ENCODE peak calls at places on chromosomes 11 and 22, in eight cellular contexts. One of them, this sample, is unnamed.

GRCh38 chr22:48489551-48490512 is 1337.8 kb downstream of the BRD1 start:
- DNase-seq in stimulated activated CD4-positive, alpha-beta T cell treated with anti-CD3 and anti-CD28 coated beads, Interleukin-2, amount 100 ng/mL, for 24 hours: no peak
- DNase-seq in amniotic stem cell: no peak
- DNase-seq in tibial nerve: no peak
- DNase-seq in myocyte: no peak
- DNase-seq in RPMI7951: no peak
- DNase-seq in stimulated activated CD8-positive, alpha-beta memory T cell treated with anti-CD3 and anti-CD28 coated beads, Interleukin-4, amount 100 ng/mL, for 4 hours: no peak
- DNase-seq in mucosa of descending colon: no peak
- DNase-seq in this sample: no peak

GRCh38 chr11:119727523-119728081 is 1.4 kb downstream of the NECTIN1 start:
- DNase-seq in stimulated activated CD4-positive, alpha-beta T cell treated with anti-CD3 and anti-CD28 coated beads, Interleukin-2, amount 100 ng/mL, for 24 hours: peak; percentile 44
- DNase-seq in amniotic stem cell: no peak
- DNase-seq in tibial nerve: no peak
- DNase-seq in myocyte: no peak
- DNase-seq in RPMI7951: no peak
- DNase-seq in stimulated activated CD8-positive, alpha-beta memory T cell treated with anti-CD3 and anti-CD28 coated beads, Interleukin-4, amount 100 ng/mL, for 4 hours: no peak
- DNase-seq in mucosa of descending colon: peak; percentile 70
- DNase-seq in this sample: no peak

GRCh38 chr11:77590194-77590591 is 440 bp downstream of the AQP11 start:
- DNase-seq in stimulated activated CD4-positive, alpha-beta T cell treated with anti-CD3 and anti-CD28 coated beads, Interleukin-2, amount 100 ng/mL, for 24 hours: peak; percentile 8
- DNase-seq in amniotic stem cell: no peak
- DNase-seq in tibial nerve: no peak
- DNase-seq in myocyte: no peak
- DNase-seq in RPMI7951: peak; percentile 2
- DNase-seq in stimulated activated CD8-positive, alpha-beta memory T cell treated with anti-CD3 and anti-CD28 coated beads, Interleukin-4, amount 100 ng/mL, for 4 hours: no peak
- DNase-seq in mucosa of descending colon: no peak
- DNase-seq in this sample: peak; percentile 20

GRCh38 chr22:21697866-21698265 is 32.1 kb downstream of the PPIL2 start:
- DNase-seq in stimulated activated CD4-positive, alpha-beta T cell treated with anti-CD3 and anti-CD28 coated beads, Interleukin-2, amount 100 ng/mL, for 24 hours: no peak
- DNase-seq in amniotic stem cell: peak; percentile 45
- DNase-seq in tibial nerve: no peak
- DNase-seq in myocyte: peak; percentile 61
- DNase-seq in RPMI7951: no peak
- DNase-seq in stimulated activated CD8-positive, alpha-beta memory T cell treated with anti-CD3 and anti-CD28 coated beads, Interleukin-4, amount 100 ng/mL, for 4 hours: no peak
- DNase-seq in mucosa of descending colon: no peak
- DNase-seq in this sample: no peak

GRCh38 chr22:50035131-50035881 is 22.7 kb upstream of the IL17REL start:
- DNase-seq in stimulated activated CD4-positive, alpha-beta T cell treated with anti-CD3 and anti-CD28 coated beads, Interleukin-2, amount 100 ng/mL, for 24 hours: no peak
- DNase-seq in amniotic stem cell: no peak
- DNase-seq in tibial nerve: no peak
- DNase-seq in myocyte: no peak
- DNase-seq in RPMI7951: no peak
- DNase-seq in stimulated activated CD8-positive, alpha-beta memory T cell treated with anti-CD3 and anti-CD28 coated beads, Interleukin-4, amount 100 ng/mL, for 4 hours: no peak
- DNase-seq in mucosa of descending colon: no peak
- DNase-seq in this sample: no peak

GRCh38 chr22:29633514-29634312 is 30.3 kb downstream of the NF2 start:
- DNase-seq in stimulated activated CD4-positive, alpha-beta T cell treated with anti-CD3 and anti-CD28 coated beads, Interleukin-2, amount 100 ng/mL, for 24 hours: no peak
- DNase-seq in amniotic stem cell: no peak
- DNase-seq in tibial nerve: no peak
- DNase-seq in myocyte: no peak
- DNase-seq in RPMI7951: no peak
- DNase-seq in stimulated activated CD8-positive, alpha-beta memory T cell treated with anti-CD3 and anti-CD28 coated beads, Interleukin-4, amount 100 ng/mL, for 4 hours: no peak
- DNase-seq in mucosa of descending colon: no peak
- DNase-seq in this sample: no peak

GRCh38 chr22:48968201-48968959 is 859.3 kb downstream of the BRD1 start:
- DNase-seq in stimulated activated CD4-positive, alpha-beta T cell treated with anti-CD3 and anti-CD28 coated beads, Interleukin-2, amount 100 ng/mL, for 24 hours: peak; percentile 36
- DNase-seq in amniotic stem cell: no peak
- DNase-seq in tibial nerve: no peak
- DNase-seq in myocyte: no peak
- DNase-seq in RPMI7951: no peak
- DNase-seq in stimulated activated CD8-positive, alpha-beta memory T cell treated with anti-CD3 and anti-CD28 coated beads, Interleukin-4, amount 100 ng/mL, for 4 hours: no peak
- DNase-seq in mucosa of descending colon: peak; percentile 19
- DNase-seq in this sample: no peak

GRCh38 chr11:5390210-5390609 is 6.6 kb downstream of the OR51M1 start:
- DNase-seq in stimulated activated CD4-positive, alpha-beta T cell treated with anti-CD3 and anti-CD28 coated beads, Interleukin-2, amount 100 ng/mL, for 24 hours: no peak
- DNase-seq in amniotic stem cell: no peak
- DNase-seq in tibial nerve: no peak
- DNase-seq in myocyte: no peak
- DNase-seq in RPMI7951: no peak
- DNase-seq in stimulated activated CD8-positive, alpha-beta memory T cell treated with anti-CD3 and anti-CD28 coated beads, Interleukin-4, amount 100 ng/mL, for 4 hours: no peak
- DNase-seq in mucosa of descending colon: no peak
- DNase-seq in this sample: no peak

GRCh38 chr11:57545883-57546282 is 8.5 kb downstream of the SMTNL1 start:
- DNase-seq in stimulated activated CD4-positive, alpha-beta T cell treated with anti-CD3 and anti-CD28 coated beads, Interleukin-2, amount 100 ng/mL, for 24 hours: no peak
- DNase-seq in amniotic stem cell: no peak
- DNase-seq in tibial nerve: no peak
- DNase-seq in myocyte: no peak
- DNase-seq in RPMI7951: no peak
- DNase-seq in stimulated activated CD8-positive, alpha-beta memory T cell treated with anti-CD3 and anti-CD28 coated beads, Interleukin-4, amount 100 ng/mL, for 4 hours: no peak
- DNase-seq in mucosa of descending colon: no peak
- DNase-seq in this sample: no peak

GRCh38 chr11:78030429-78031325 is 7.6 kb upstream of the KCTD14 start:
- DNase-seq in stimulated activated CD4-positive, alpha-beta T cell treated with anti-CD3 and anti-CD28 coated beads, Interleukin-2, amount 100 ng/mL, for 24 hours: no peak
- DNase-seq in amniotic stem cell: no peak
- DNase-seq in tibial nerve: no peak
- DNase-seq in myocyte: peak; percentile 97
- DNase-seq in RPMI7951: peak; percentile 96
- DNase-seq in stimulated activated CD8-positive, alpha-beta memory T cell treated with anti-CD3 and anti-CD28 coated beads, Interleukin-4, amount 100 ng/mL, for 4 hours: no peak
- DNase-seq in mucosa of descending colon: peak; percentile 84
- DNase-seq in this sample: peak; percentile 69

GRCh38 chr22:32076726-32077550 is 33.9 kb downstream of the SLC5A1 start:
- DNase-seq in stimulated activated CD4-positive, alpha-beta T cell treated with anti-CD3 and anti-CD28 coated beads, Interleukin-2, amount 100 ng/mL, for 24 hours: no peak
- DNase-seq in amniotic stem cell: no peak
- DNase-seq in tibial nerve: no peak
- DNase-seq in myocyte: no peak
- DNase-seq in RPMI7951: no peak
- DNase-seq in stimulated activated CD8-positive, alpha-beta memory T cell treated with anti-CD3 and anti-CD28 coated beads, Interleukin-4, amount 100 ng/mL, for 4 hours: no peak
- DNase-seq in mucosa of descending colon: no peak
- DNase-seq in this sample: no peak

GRCh38 chr11:15805726-15806125 is 550.6 kb downstream of the SOX6 start:
- DNase-seq in stimulated activated CD4-positive, alpha-beta T cell treated with anti-CD3 and anti-CD28 coated beads, Interleukin-2, amount 100 ng/mL, for 24 hours: no peak
- DNase-seq in amniotic stem cell: no peak
- DNase-seq in tibial nerve: no peak
- DNase-seq in myocyte: no peak
- DNase-seq in RPMI7951: no peak
- DNase-seq in stimulated activated CD8-positive, alpha-beta memory T cell treated with anti-CD3 and anti-CD28 coated beads, Interleukin-4, amount 100 ng/mL, for 4 hours: no peak
- DNase-seq in mucosa of descending colon: no peak
- DNase-seq in this sample: no peak

This sample was measured in skeletal muscle cell.